ENCODE peak calls at places on chromosomes 12 and 14, in six cellular contexts. I is naive thymus-derived CD4-positive, alpha-beta T cell; R is HCT116; J is stomach; B is GM23338; S is aorta. Y is an unnamed sample.

GRCh38 chr14:22391908-22392307 is 197.1 kb downstream of the DAD1 start:
- DNase-seq in I (no peak), R (peak; percentile 28), J (peak; percentile 74), B (peak; percentile 84), S (peak; percentile 74), Y (peak; percentile 76)

GRCh38 chr14:71588028-71588427 is 344.2 kb upstream of the RGS6 start:
- DNase-seq in I (no peak), R (no peak), J (no peak), B (no peak), S (no peak), Y (peak; percentile 25)

GRCh38 chr12:50282581-50283229 is 615 bp downstream of the LIMA1 start:
- DNase-seq in I (no peak), R (no peak), J (no peak), B (no peak), S (no peak), Y (peak; percentile 46)

GRCh38 chr12:119068129-119068856 is 87.0 kb downstream of the SRRM4 start:
- DNase-seq in I (no peak), R (no peak), J (no peak), B (no peak), S (no peak), Y (no peak)

GRCh38 chr14:65496178-65496993 is 83.9 kb downstream of the FUT8 start:
- DNase-seq in I (no peak), R (no peak), J (no peak), B (no peak), S (no peak), Y (peak; percentile 6)

GRCh38 chr14:35446450-35446849 is 41.9 kb upstream of the NFKBIA start:
- DNase-seq in I (no peak), R (no peak), J (no peak), B (no peak), S (no peak), Y (no peak)

GRCh38 chr14:34050606-34051005 is 99.7 kb upstream of the EGLN3 start:
- DNase-seq in I (no peak), R (no peak), J (no peak), B (no peak), S (no peak), Y (no peak)

GRCh38 chr12:1912580-1913376 is 5.7 kb downstream of the CACNA2D4 start:
- DNase-seq in I (no peak), R (no peak), J (peak; percentile 24), B (no peak), S (peak; percentile 21), Y (peak; percentile 30)

GRCh38 chr14:91029451-91030217 is 30.8 kb downstream of the RPS6KA5 start:
- DNase-seq in I (no peak), R (no peak), J (no peak), B (no peak), S (no peak), Y (no peak)
- H3K27me3 ChIP-seq in I (no peaks in the 10 kb centered on the region), R (no peaks in the 10 kb centered on the region), J (no peaks in the 10 kb centered on the region), B (no peaks in the 10 kb centered on the region), S (no peaks in the 10 kb centered on the region), Y (no peaks in the 10 kb centered on the region)

GRCh38 chr12:113477842-113478215 is 6.2 kb upstream of the LHX5 start:
- DNase-seq in I (no peak), R (no peak), J (no peak), B (no peak), S (no peak), Y (no peak)
- H3K27me3 ChIP-seq in I (peaks cover 14% of the 10 kb centered on the region), R (peaks cover 27% of the 10 kb centered on the region), J (peaks cover 100% of the 10 kb centered on the region), B (peaks cover 95% of the 10 kb centered on the region), S (no peaks in the 10 kb centered on the region), Y (peaks cover 89% of the 10 kb centered on the region)

GRCh38 chr14:20539906-20540305 is 20.9 kb downstream of the RNASE9 start:
- DNase-seq in I (no peak), R (no peak), J (no peak), B (no peak), S (no peak), Y (no peak)
- H3K27me3 ChIP-seq in I (no peaks in the 10 kb centered on the region), R (no peaks in the 10 kb centered on the region), J (no peaks in the 10 kb centered on the region), B (no peaks in the 10 kb centered on the region), S (no peaks in the 10 kb centered on the region), Y (no peaks in the 10 kb centered on the region)

GRCh38 chr12:53736602-53737493 is 9.6 kb upstream of the CALCOCO1 start:
- DNase-seq in I (no peak), R (no peak), J (no peak), B (no peak), S (no peak), Y (no peak)
- H3K27me3 ChIP-seq in I (peaks cover 4% of the 10 kb centered on the region), R (no peaks in the 10 kb centered on the region), J (peaks cover 62% of the 10 kb centered on the region), B (peaks cover 81% of the 10 kb centered on the region), S (no peaks in the 10 kb centered on the region), Y (peaks cover 62% of the 10 kb centered on the region)

DNA sequence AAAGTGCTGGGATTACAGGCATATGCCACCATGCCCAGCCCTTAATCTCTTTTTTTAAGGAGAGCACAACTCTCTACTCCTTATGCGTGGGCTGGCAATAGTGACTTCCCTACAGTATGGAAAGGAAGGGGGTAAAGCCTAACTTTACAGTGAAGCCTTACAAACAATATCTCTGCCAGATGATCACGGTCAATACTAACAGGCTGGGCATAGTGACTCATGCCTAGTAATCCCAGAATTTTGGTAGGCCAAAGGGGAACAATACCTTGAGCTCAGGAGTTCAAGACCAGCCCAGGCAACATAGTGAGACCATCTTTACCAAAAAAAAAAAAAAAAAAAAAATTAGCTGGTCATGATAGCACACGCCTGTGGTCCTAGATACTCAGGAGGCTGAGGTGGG is 5.6 kb downstream of the PYM1 start:
- DNase-seq in I (no peak), R (no peak), J (no peak), B (no peak), S (no peak), Y (no peak)
- H3K27me3 ChIP-seq in I (no peaks in the 10 kb centered on the region), R (no peaks in the 10 kb centered on the region), J (no peaks in the 10 kb centered on the region), B (no peaks in the 10 kb centered on the region), S (no peaks in the 10 kb centered on the region), Y (no peaks in the 10 kb centered on the region)

DNA sequence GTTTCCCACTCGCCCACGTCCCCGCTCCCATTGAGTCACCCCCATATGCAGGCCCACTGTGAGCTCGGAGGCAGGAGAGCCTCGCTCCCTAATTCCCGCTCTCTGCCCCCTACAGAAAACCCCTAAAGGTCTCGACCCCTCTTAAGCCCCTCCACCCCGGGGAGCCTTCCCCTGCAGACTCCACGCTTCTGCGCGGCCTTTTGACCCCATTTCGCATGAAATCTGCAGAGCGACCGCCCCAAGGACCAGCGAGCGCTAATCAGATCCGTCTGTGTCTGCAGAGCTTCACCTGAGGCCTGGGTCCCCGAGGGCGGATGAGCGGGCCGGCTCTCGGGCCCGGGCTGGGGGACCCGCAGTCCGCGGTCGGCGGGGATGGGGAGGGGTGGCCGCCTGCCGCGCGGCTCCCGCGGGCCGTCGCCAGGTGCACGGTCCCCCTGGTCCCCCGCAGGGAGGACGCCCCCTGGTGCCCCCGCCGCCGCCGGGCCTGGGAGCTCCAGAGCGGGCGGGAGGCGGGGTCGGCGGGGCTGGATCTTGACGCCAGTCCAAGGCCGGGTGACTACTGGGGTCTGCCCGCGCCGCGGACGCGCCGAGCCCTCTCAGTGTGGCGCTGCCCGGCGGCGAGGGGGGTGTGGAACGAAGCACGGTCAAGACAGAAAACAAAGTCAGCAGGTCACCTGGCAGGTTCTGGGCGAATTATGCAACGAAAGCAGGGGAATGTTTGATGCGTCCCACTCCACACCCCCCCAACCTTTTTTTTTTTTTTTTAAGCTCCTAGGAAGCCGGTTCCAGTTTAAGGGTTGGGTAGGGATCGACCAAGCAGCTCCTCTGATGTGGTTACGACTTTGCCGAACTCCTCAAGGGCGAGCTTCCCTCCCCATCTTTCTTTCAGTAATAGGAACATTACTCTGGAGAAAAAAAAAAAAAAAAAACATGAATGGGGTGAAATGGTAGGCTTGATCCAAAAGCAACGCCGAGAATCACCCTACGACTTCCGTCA is 9.9 kb downstream of the BMP4 start:
- DNase-seq in I (no peak), R (no peak), J (no peak), B (peak; percentile 58), S (no peak), Y (no peak)
- H3K27me3 ChIP-seq in I (peaks cover 10% of the 10 kb centered on the region), R (no peaks in the 10 kb centered on the region), J (peaks cover 46% of the 10 kb centered on the region), B (peaks cover 94% of the 10 kb centered on the region), S (no peaks in the 10 kb centered on the region), Y (no peaks in the 10 kb centered on the region)

GRCh38 chr12:117367006-117367638 is 5.7 kb upstream of the NOS1 start:
- DNase-seq in I (no peak), R (peak; percentile 69), J (peak; percentile 84), B (peak; percentile 92), S (peak; percentile 54), Y (peak; percentile 66)

GRCh38 chr12:117365072-117365616 is 3.7 kb upstream of the NOS1 start:
- DNase-seq in I (no peak), R (no peak), J (no peak), B (no peak), S (no peak), Y (no peak)

GRCh38 chr12:117370588-117370987 is 9.2 kb upstream of the NOS1 start:
- DNase-seq in I (no peak), R (no peak), J (no peak), B (no peak), S (no peak), Y (no peak)
- H3K27me3 ChIP-seq in I (no peaks in the 10 kb centered on the region), R (peaks cover 37% of the 10 kb centered on the region), J (peaks cover 13% of the 10 kb centered on the region), B (no peaks in the 10 kb centered on the region), S (no peaks in the 10 kb centered on the region), Y (peaks cover 64% of the 10 kb centered on the region)